ENCODE peak calls at places on chromosomes 12 and 14, in nine cellular contexts. S is fibroblast of the aortic adventitia, I is omental fat pad, Y is heart right ventricle, D is AG10803, A is GM12865, N is breast epithelium, Z is left ventricle myocardium inferior, O is neural crest cell. W is an unnamed sample.

GRCh38 chr12:19959353-19959752 is 409.0 kb upstream of the PDE3A start:
- DNase-seq in I (no peak), Z (no peak), A (no peak), S (no peak), D (peak), N (no peak), Y (no peak), O (no peak), W (no peak)

GRCh38 chr12:10304161-10304574 is 3.5 kb upstream of the KLRD1 start:
- DNase-seq in S (peak), N (no peak), D (peak), A (peak), Y (no peak), O (no peak), I (no peak), Z (no peak), W (peak)

GRCh38 chr14:50396636-50397460 is at the start of gene CDKL1:
- DNase-seq in O (peak), D (peak), Y (peak), N (peak), Z (peak), S (peak), I (no peak), A (peak), W (peak)

GRCh38 chr14:104968153-104968527 is 10.0 kb downstream of the AHNAK2 start:
- DNase-seq in D (peak), Y (peak), N (peak), A (no peak), Z (peak), O (no peak), S (peak), I (no peak), W (peak)

GRCh38 chr12:95102916-95103671 is 29.7 kb upstream of the NR2C1 start:
- DNase-seq in A (peak), S (peak), Y (no peak), I (no peak), Z (no peak), N (no peak), O (no peak), D (peak), W (peak)

GRCh38 chr12:75978677-75979076 is 52.9 kb downstream of the PHLDA1 start:
- DNase-seq in D (no peak), Y (no peak), N (no peak), A (no peak), I (no peak), S (no peak), Z (no peak), O (no peak), W (no peak)

GRCh38 chr12:53320352-53321195 is 836 bp downstream of the AAAS start:
- DNase-seq in I (no peak), Y (no peak), D (peak), O (no peak), N (no peak), A (no peak), S (no peak), Z (no peak), W (peak)

GRCh38 chr14:30243805-30244204 is 315.2 kb upstream of the G2E3 start:
- DNase-seq in Y (no peak), I (no peak), A (no peak), Z (no peak), N (no peak), D (peak), O (no peak), S (peak), W (peak)

GRCh38 chr14:52856139-52856538 is 64.7 kb upstream of the GNPNAT1 start:
- DNase-seq in S (no peak), Y (no peak), A (no peak), D (no peak), N (no peak), O (no peak), I (no peak), Z (no peak), W (no peak)

GRCh38 chr14:49594347-49595089 is 4.2 kb upstream of the LRR1 start:
- DNase-seq in A (peak), I (no peak), Z (no peak), N (no peak), O (no peak), Y (no peak), D (no peak), S (peak), W (peak)

GRCh38 chr12:71338933-71339332 is 100.7 kb upstream of the LGR5 start:
- DNase-seq in D (no peak), Z (no peak), A (no peak), O (no peak), S (no peak), Y (no peak), N (no peak), I (no peak), W (no peak)

GRCh38 chr12:11884661-11885060 is 186.1 kb upstream of the BCL2L14 start:
- DNase-seq in D (no peak), S (no peak), N (no peak), Y (no peak), A (no peak), O (no peak), I (no peak), Z (no peak), W (no peak)

GRCh38 chr12:77932216-77932615 is 101.5 kb downstream of the NAV3 start:
- DNase-seq in O (no peak), A (no peak), Y (no peak), D (no peak), S (no peak), I (no peak), N (no peak), Z (no peak), W (no peak)

GRCh38 chr12:22935501-22935900 is 310.5 kb downstream of the ETNK1 start:
- DNase-seq in Z (no peak), A (no peak), N (no peak), Y (no peak), D (peak), I (no peak), O (no peak), S (no peak), W (no peak)

GRCh38 chr14:53236708-53237107 is 83.6 kb upstream of the DDHD1 start:
- DNase-seq in N (no peak), A (no peak), S (no peak), D (no peak), Z (no peak), O (no peak), I (no peak), Y (no peak), W (no peak)

GRCh38 chr14:102644523-102644922 is 52.1 kb downstream of the RCOR1 start:
- DNase-seq in Z (no peak), Y (no peak), S (no peak), D (no peak), A (no peak), I (no peak), N (no peak), O (no peak), W (no peak)

GRCh38 chr14:91892918-91893527 is 25.7 kb upstream of the TC2N start:
- DNase-seq in I (no peak), O (peak), S (no peak), N (no peak), D (no peak), Z (no peak), A (peak), Y (no peak), W (no peak)

GRCh38 chr12:44875954-44876553 is at the start of gene NELL2:
- DNase-seq in Y (no peak), N (no peak), A (peak), S (peak), Z (no peak), O (peak), D (peak), I (no peak), W (no peak)

GRCh38 chr12:65879878-65880277 is 55.6 kb downstream of the HMGA2 start:
- DNase-seq in Y (no peak), D (peak), Z (no peak), O (no peak), S (peak), A (no peak), N (no peak), I (no peak), W (peak)

GRCh38 chr12:27521066-27521465 is 2.9 kb upstream of the PPFIBP1 start:
- DNase-seq in S (peak), I (no peak), D (peak), Z (peak), A (no peak), O (no peak), N (no peak), Y (no peak), W (no peak)

GRCh38 chr12:32875990-32876389 is 20.6 kb downstream of the PKP2 start:
- DNase-seq in Z (no peak), S (no peak), O (no peak), N (no peak), D (no peak), Y (no peak), I (no peak), A (no peak), W (no peak)

GRCh38 chr12:95396849-95397498 is 77.0 kb upstream of the METAP2 start:
- DNase-seq in D (peak), S (peak), A (no peak), Z (no peak), Y (no peak), N (no peak), I (no peak), O (no peak), W (peak)

GRCh38 chr12:46370380-46370734 is 2.2 kb downstream of the SLC38A2 start:
- DNase-seq in D (no peak), O (no peak), I (no peak), N (no peak), A (no peak), Z (no peak), Y (no peak), S (peak), W (no peak)

GRCh38 chr14:55430024-55430690 is 10.3 kb downstream of the TBPL2 start:
- DNase-seq in S (peak), A (peak), D (peak), N (no peak), Z (no peak), I (no peak), O (no peak), Y (peak), W (peak)
- TF ChIP-seq CTCF in S (peak), A (peak), D (peak), N (peak), Z (peak), I (no peak), O (peak), Y (peak), W (peak)

GRCh38 chr12:39145175-39145999 is 240.0 kb upstream of the CPNE8 start:
- DNase-seq in Z (peak), O (peak), S (peak), N (no peak), I (no peak), Y (peak), D (peak), A (no peak), W (no peak)
- TF ChIP-seq CTCF in Z (peak), O (peak), S (peak), N (peak), I (no peak), Y (no peak), D (peak), A (peak), W (no peak)

DNA sequence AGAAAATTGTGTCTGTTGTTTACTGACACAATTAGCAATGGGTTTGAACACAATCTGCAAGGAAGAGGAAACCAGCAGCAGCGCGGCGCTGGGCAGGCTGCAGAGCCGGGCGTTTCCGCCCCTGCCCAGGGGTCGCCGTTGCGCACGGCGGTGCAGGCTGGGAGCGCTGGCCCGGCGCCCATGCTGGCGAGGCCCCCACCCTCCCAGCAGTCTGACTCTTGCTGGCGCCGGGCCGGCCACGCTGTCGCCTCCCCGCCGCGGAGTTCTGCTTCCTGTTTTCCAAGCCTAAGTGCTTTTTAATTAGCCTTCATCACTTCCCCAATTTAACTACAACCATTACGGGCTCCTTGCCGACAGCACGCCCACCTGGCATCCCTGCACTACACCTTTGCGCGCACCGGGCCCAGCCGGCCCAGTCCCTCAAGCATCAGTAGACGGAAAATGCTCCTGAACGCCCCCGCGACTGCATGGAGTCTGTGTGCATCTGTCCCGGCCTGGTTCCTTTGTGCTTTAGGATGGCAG is 212.1 kb downstream of the GXYLT1 start:
- DNase-seq in A (peak), D (no peak), I (no peak), Y (peak), S (peak), N (peak), Z (peak), O (peak), W (no peak)
- TF ChIP-seq CTCF in A (no peak), D (no peak), I (no peak), Y (no peak), S (no peak), N (no peak), Z (peak), O (no peak), W (no peak)

GRCh38 chr14:73746540-73747385 is 32.6 kb upstream of the PNMA1 start:
- DNase-seq in I (no peak), S (no peak), Y (no peak), O (no peak), Z (no peak), N (no peak), D (no peak), A (no peak), W (no peak)
- TF ChIP-seq CTCF in I (no peak), S (peak), Y (no peak), O (no peak), Z (peak), N (no peak), D (peak), A (peak), W (peak)

GRCh38 chr12:64270411-64270810 is 48.3 kb upstream of the KICS2 start:
- DNase-seq in Y (no peak), D (no peak), Z (no peak), I (no peak), N (no peak), O (no peak), S (no peak), A (no peak), W (no peak)

GRCh38 chr12:64269161-64269560 is 47.1 kb upstream of the KICS2 start:
- DNase-seq in N (no peak), D (no peak), O (no peak), S (no peak), A (no peak), Y (no peak), I (no peak), Z (no peak), W (no peak)

GRCh38 chr12:64278421-64278820 is 56.3 kb upstream of the KICS2 start:
- DNase-seq in O (no peak), N (no peak), Z (no peak), D (no peak), S (no peak), Y (no peak), I (no peak), A (no peak), W (no peak)

GRCh38 chr12:64268409-64268808 is 46.3 kb upstream of the KICS2 start:
- DNase-seq in O (no peak), S (no peak), I (no peak), N (no peak), Y (no peak), A (no peak), D (no peak), Z (no peak), W (no peak)

GRCh38 chr12:64273527-64274403 is 51.7 kb upstream of the KICS2 start:
- DNase-seq in D (no peak), I (no peak), Y (no peak), S (peak), O (peak), A (peak), Z (no peak), N (no peak), W (peak)
- TF ChIP-seq CTCF in D (peak), I (no peak), Y (no peak), S (peak), O (peak), A (peak), Z (peak), N (no peak), W (peak)

GRCh38 chr14:95295600-95296376 is 23.9 kb downstream of the CLMN start:
- DNase-seq in S (no peak), O (no peak), N (no peak), A (no peak), D (no peak), Z (no peak), Y (no peak), I (no peak), W (no peak)
- TF ChIP-seq CTCF in S (no peak), O (no peak), N (no peak), A (no peak), D (no peak), Z (no peak), Y (no peak), I (no peak), W (no peak)

GRCh38 chr14:22613091-22613695 is 15.1 kb downstream of the ABHD4 start:
- DNase-seq in A (no peak), Z (no peak), Y (no peak), I (no peak), N (no peak), O (no peak), D (peak), S (peak), W (no peak)
- TF ChIP-seq CTCF in A (no peak), Z (no peak), Y (no peak), I (no peak), N (no peak), O (peak), D (peak), S (peak), W (peak)

GRCh38 chr14:21989090-21989489 is 315.5 kb upstream of the OR4E1 start:
- DNase-seq in N (no peak), D (no peak), Z (no peak), O (no peak), A (no peak), S (no peak), Y (no peak), I (no peak), W (no peak)

GRCh38 chr14:21990116-21990515 is 316.5 kb upstream of the OR4E1 start:
- DNase-seq in A (no peak), O (no peak), S (peak), I (no peak), N (no peak), Z (no peak), D (no peak), Y (no peak), W (no peak)

GRCh38 chr14:21993837-21994236 is 320.2 kb upstream of the OR4E1 start:
- DNase-seq in S (no peak), N (no peak), Z (no peak), A (no peak), I (no peak), Y (no peak), O (no peak), D (no peak), W (no peak)

GRCh38 chr14:21993070-21993469 is 319.5 kb upstream of the OR4E1 start:
- DNase-seq in A (no peak), Y (no peak), Z (no peak), N (no peak), I (no peak), D (no peak), O (no peak), S (no peak), W (no peak)

DNA sequence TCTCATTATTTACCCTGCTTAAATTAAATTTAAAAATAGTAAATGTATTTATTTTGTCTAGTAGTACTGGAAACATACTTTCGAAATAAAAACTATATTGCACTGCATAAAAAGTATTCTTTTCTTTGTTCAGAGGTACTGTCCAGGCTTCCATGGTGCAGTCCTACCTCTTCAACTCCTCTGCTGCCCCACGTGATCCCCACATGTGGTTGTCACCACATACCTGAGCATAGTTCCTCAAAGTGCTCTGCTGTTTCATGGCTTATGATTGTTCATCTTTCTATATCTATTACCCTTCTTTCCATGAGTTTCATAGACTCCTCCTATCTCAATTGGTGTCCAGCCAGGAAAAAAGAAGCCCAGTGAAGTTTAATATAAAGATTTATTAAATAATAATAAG is 317.5 kb upstream of the OR4E1 start:
- DNase-seq in D (no peak), A (no peak), I (no peak), S (no peak), Z (no peak), Y (no peak), O (no peak), N (no peak), W (no peak)
- TF ChIP-seq CTCF in D (no peak), A (no peak), I (no peak), S (no peak), Z (no peak), Y (no peak), O (no peak), N (no peak), W (no peak)